ENCODE peak calls at places on chromosomes 5 and 9, in four cellular contexts. P is uterus, O is AG09309, K is ovary. Z is an unnamed sample.

GRCh38 chr9:132851421-132851792 is 26.7 kb downstream of the AK8 start:
- DNase-seq in P (no peak), O (no peak), K (no peak), Z (no peak)

GRCh38 chr5:153619706-153620105 is 129.2 kb downstream of the GRIA1 start:
- DNase-seq in P (no peak), O (no peak), K (no peak), Z (no peak)

GRCh38 chr9:121778252-121779225 is 127.1 kb downstream of the DAB2IP start:
- DNase-seq in P (peak), O (no peak), K (no peak), Z (no peak)

GRCh38 chr9:113220467-113221002 is 542 bp downstream of the FKBP15 start:
- DNase-seq in P (no peak), O (no peak), K (no peak), Z (no peak)

GRCh38 chr9:4662108-4662988 is at the start of gene PLPP6:
- DNase-seq in P (peak), O (no peak), K (peak), Z (peak)

GRCh38 chr5:93246093-93246855 is 334.7 kb downstream of the NR2F1-AS1 start:
- DNase-seq in P (peak), O (no peak), K (peak), Z (no peak)

GRCh38 chr9:76662476-76663281 is 101.6 kb upstream of the PCA3 start:
- DNase-seq in P (no peak), O (no peak), K (no peak), Z (no peak)

GRCh38 chr9:114583371-114583770 is 4.2 kb upstream of the ATP6V1G1 start:
- DNase-seq in P (no peak), O (no peak), K (no peak), Z (no peak)

GRCh38 chr9:108742191-108742590 is 113.6 kb downstream of the ACTL7B start:
- DNase-seq in P (no peak), O (no peak), K (no peak), Z (no peak)

GRCh38 chr5:33688041-33688980 is 203.5 kb downstream of the ADAMTS12 start:
- DNase-seq in P (no peak), O (peak), K (no peak), Z (no peak)

GRCh38 chr5:143376911-143377838 is 26.3 kb downstream of the NR3C1 start:
- DNase-seq in P (no peak), O (no peak), K (no peak), Z (no peak)

GRCh38 chr9:32906213-32906612 is 95.2 kb downstream of the APTX start:
- DNase-seq in P (no peak), O (no peak), K (no peak), Z (no peak)

GRCh38 chr5:92527311-92528078 is 1053.5 kb downstream of the NR2F1-AS1 start:
- DNase-seq in P (no peak), O (peak), K (no peak), Z (no peak)

GRCh38 chr5:140202610-140203009 is 27.6 kb downstream of the CYSTM1 start:
- DNase-seq in P (no peak), O (no peak), K (no peak), Z (peak)

GRCh38 chr5:172380992-172381643 is 73.2 kb downstream of the SH3PXD2B start:
- DNase-seq in P (peak), O (no peak), K (peak), Z (peak)

GRCh38 chr5:68817696-68818695 is 275.8 kb upstream of the SLC30A5 start:
- DNase-seq in P (no peak), O (no peak), K (no peak), Z (no peak)

GRCh38 chr9:78437721-78438610 is 141.0 kb downstream of the PSAT1 start:
- DNase-seq in P (no peak), O (no peak), K (no peak), Z (no peak)

GRCh38 chr9:91781906-91782305 is 168.1 kb downstream of the ROR2 start:
- DNase-seq in P (no peak), O (no peak), K (no peak), Z (no peak)

GRCh38 chr9:36903541-36904435 is 130.3 kb downstream of the PAX5 start:
- DNase-seq in P (no peak), O (peak), K (no peak), Z (peak)

GRCh38 chr5:149561848-149562247 is 10.6 kb upstream of the CSNK1A1 start:
- DNase-seq in P (peak), O (peak), K (no peak), Z (no peak)

GRCh38 chr5:94218374-94218773 is 400.0 kb downstream of the KIAA0825 start:
- DNase-seq in P (no peak), O (peak), K (no peak), Z (no peak)

GRCh38 chr5:55557123-55557522 is 22.4 kb upstream of the PLPP1 start:
- DNase-seq in P (no peak), O (no peak), K (no peak), Z (no peak)

GRCh38 chr5:166165600-166165999 is 2125.8 kb upstream of the WWC1 start:
- DNase-seq in P (no peak), O (no peak), K (no peak), Z (no peak)

GRCh38 chr5:74413403-74414060 is 227.0 kb downstream of the ENC1 start:
- DNase-seq in P (no peak), O (no peak), K (no peak), Z (no peak)

GRCh38 chr5:96548941-96549340 is 113.2 kb upstream of the CAST start:
- DNase-seq in P (no peak), O (peak), K (no peak), Z (no peak)
- TF ChIP-seq CTCF in P (no peak), O (peak), K (no peak), Z (no peak)

GRCh38 chr5:179795049-179795862 is 1.5 kb downstream of the LTC4S start:
- DNase-seq in P (peak), O (no peak), K (no peak), Z (no peak)
- TF ChIP-seq CTCF in P (no peak), O (no peak), K (no peak), Z (no peak)

GRCh38 chr5:67165524-67166459 is 30.8 kb downstream of the CD180 start:
- DNase-seq in P (peak), O (peak), K (peak), Z (peak)

GRCh38 chr5:67164856-67165523 is 31.6 kb downstream of the CD180 start:
- DNase-seq in P (no peak), O (no peak), K (no peak), Z (no peak)

GRCh38 chr5:67161767-67162166 is 34.8 kb downstream of the CD180 start:
- DNase-seq in P (no peak), O (no peak), K (no peak), Z (no peak)

GRCh38 chr5:67163231-67163756 is 33.3 kb downstream of the CD180 start:
- DNase-seq in P (no peak), O (no peak), K (no peak), Z (no peak)

GRCh38 chr5:67163863-67164595 is 32.6 kb downstream of the CD180 start:
- DNase-seq in P (no peak), O (no peak), K (peak), Z (no peak)
- TF ChIP-seq CTCF in P (no peak), O (no peak), K (no peak), Z (no peak)

DNA sequence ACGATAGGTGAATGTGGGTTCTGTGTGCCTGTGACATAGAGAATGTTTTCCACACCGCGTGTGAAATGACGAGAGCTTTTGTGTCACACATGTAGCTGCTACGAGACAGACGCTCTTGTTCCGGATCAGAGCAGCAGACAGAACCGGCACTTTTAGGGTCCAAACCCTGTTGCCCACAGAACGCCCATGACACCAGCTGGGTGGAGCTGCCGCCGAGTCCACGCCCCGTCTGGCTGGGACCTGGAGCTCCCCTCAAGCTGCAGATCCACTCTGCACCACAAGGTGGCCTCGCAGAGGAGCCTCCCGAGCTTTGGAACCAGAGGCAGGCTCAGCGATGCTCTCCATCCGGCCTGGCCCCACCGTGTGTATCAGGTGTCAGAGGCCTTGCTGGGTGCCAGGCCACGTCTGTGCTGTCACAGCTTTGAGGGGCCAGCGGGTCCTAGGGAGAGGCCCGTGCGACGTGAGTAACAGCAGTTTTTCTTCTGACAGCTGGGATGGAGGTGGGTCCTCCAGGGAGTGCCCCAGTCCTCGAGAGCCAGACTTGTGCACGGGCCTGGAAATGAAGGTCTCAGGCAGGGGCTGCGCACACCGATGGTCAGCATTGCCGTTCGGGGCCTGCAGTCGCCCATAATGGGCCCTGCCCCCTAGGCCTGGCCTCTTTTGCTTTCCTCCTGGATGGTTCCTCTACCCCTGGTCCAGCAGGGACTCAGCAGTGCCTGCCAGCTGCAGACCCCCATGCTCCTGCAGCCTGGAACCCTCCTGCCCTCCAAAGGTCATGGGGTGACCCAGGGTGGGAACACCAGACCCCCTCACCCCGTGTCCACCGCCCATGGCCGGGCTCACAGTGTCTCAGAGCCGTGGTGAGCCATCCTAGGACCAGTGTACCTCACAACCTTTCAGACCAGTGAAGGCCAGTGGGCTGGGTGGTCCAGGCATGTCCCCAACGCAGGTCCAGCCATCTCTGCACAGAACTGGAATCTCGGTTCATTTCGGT is 2.5 kb upstream of the LRRC14B start:
- DNase-seq in P (peak), O (peak), K (peak), Z (peak)
- TF ChIP-seq CTCF in P (peak), O (peak), K (peak), Z (peak)

DNA sequence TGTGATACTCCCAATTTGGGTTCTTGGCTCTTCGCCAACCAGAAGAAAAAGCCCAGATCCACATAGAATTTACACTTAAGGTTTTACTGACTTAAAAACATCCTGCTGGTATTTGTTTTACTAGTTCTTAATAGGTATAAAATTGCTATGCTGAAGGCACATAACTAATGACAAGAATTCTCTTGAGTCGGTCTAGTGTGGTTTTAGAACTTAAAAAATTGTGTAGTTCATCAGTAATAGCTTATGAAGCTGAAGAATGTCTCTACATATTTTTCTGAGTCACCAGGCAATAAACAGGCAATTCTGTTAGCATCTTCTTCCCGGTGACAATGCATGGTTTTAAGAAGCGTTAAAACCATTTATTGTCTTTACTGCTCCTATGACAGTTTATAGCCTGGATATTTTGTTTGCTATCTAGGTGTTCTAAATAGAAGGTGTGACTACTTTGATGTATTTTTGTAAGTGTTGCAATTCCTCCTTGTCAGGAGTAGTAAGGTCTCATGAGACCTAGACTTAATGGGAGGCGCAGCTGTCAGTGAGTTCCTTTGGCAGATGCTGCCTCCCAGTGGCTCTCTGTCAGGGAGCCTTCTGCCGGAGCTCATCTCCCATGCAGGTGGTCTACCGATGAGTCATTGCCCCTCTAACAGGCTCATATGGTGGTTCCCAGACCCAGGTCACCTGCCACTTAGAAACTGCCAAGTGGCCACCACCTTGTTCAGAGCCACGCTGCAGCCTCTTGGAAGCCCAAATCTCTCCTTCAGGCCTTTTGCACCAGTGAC is 173.8 kb downstream of the MAST4 start:
- DNase-seq in P (no peak), O (no peak), K (no peak), Z (no peak)
- TF ChIP-seq CTCF in P (peak), O (peak), K (peak), Z (no peak)

DNA sequence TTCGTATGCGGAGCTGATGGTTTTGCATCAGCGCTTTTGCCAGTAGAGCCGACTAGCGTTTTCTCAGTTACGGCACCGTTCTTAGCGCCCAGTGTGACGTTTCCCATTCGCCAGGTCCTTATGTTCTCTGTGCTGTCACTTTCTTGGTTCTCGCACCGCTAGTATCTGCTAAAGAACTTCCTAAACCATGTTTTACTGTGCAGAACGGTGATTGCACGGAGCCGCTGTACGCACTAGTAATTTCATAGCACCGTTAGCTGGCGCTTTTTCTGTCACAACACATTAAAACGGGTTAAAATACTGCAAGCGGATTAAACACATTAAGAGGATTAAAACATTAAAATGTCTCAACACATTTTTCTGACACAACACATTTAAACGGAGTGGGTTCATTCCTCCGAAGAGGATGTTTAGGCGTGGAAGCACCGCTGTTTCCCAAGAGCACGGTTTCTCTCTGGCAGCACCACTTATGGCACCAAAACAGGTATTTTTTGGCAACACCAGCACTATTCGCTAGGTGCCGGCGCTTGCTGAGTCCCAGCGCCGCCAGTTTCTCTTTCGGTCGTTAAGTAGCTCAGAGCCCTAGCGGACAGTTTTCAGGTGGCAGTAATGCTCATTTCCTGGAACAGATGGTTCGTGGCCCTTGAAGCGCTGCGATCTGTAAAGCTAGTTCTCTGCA is 20.4 kb downstream of the ANXA2R start:
- DNase-seq in P (peak), O (no peak), K (peak), Z (peak)
- TF ChIP-seq CTCF in P (no peak), O (peak), K (no peak), Z (no peak)

GRCh38 chr5:11334404-11334803 is 569.8 kb downstream of the CTNND2 start:
- DNase-seq in P (no peak), O (no peak), K (no peak), Z (no peak)
- TF ChIP-seq CTCF in P (no peak), O (no peak), K (no peak), Z (no peak)

GRCh38 chr5:17896605-17897004 is 262.3 kb downstream of the TAF11L14 start:
- DNase-seq in P (no peak), O (no peak), K (no peak), Z (no peak)

GRCh38 chr5:17891881-17892280 is 257.6 kb downstream of the TAF11L14 start:
- DNase-seq in P (no peak), O (no peak), K (no peak), Z (no peak)

GRCh38 chr5:17898766-17899165 is 264.5 kb downstream of the TAF11L14 start:
- DNase-seq in P (no peak), O (no peak), K (no peak), Z (no peak)

GRCh38 chr5:17895296-17896058 is 261.2 kb downstream of the TAF11L14 start:
- DNase-seq in P (no peak), O (no peak), K (no peak), Z (no peak)

GRCh38 chr5:17897776-17898175 is 263.5 kb downstream of the TAF11L14 start:
- DNase-seq in P (no peak), O (no peak), K (no peak), Z (no peak)
- TF ChIP-seq CTCF in P (no peak), O (no peak), K (no peak), Z (no peak)

DNA sequence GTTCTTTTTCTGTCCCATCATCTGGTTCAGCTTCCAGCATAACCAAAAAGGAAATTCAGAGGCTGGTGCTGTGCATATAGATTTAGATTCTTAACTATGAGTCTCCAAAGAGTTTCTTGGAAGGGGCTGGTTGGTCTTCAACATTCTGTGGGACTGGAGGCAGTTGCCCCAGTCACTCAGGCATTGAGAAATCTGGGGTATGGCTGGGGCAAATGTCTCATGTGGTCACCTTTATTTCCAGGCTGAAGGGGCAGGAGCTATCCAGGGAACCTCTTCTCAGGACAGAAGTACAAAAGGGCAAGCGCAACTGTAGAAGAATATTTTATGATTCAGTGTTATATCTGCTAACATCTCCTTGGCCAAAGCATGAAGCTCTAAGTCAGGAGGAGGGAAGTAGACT is 15.4 kb upstream of the TMEFF1 start:
- DNase-seq in P (no peak), O (no peak), K (no peak), Z (no peak)
- TF ChIP-seq CTCF in P (no peak), O (no peak), K (no peak), Z (no peak)

Z was measured in adrenal gland.